ENCODE peak calls at places on chromosomes 11 and 22, in ten cellular contexts. One of them, this sample, is unnamed.

GRCh38 chr22:21038405-21038804 is 6.0 kb upstream of the SLC7A4 start:
- DNase-seq in effector memory CD4-positive, alpha-beta T cell: no peak
- DNase-seq in ascending aorta: no peak
- DNase-seq in astrocyte: peak; percentile 26
- DNase-seq in CD8-positive, alpha-beta T cell: no peak
- DNase-seq in mesendoderm: no peak
- DNase-seq in HAP-1: no peak
- DNase-seq in sigmoid colon: no peak
- DNase-seq in pancreas: no peak
- DNase-seq in CD8-positive, alpha-beta memory T cell: no peak
- DNase-seq in this sample: no peak

GRCh38 chr11:7665473-7666291 is 7.6 kb downstream of the CYB5R2 start:
- DNase-seq in effector memory CD4-positive, alpha-beta T cell: peak; percentile 41
- DNase-seq in ascending aorta: peak; percentile 90
- DNase-seq in astrocyte: peak; percentile 20
- DNase-seq in CD8-positive, alpha-beta T cell: peak; percentile 36
- DNase-seq in mesendoderm: peak; percentile 70
- DNase-seq in HAP-1: peak; percentile 94
- DNase-seq in sigmoid colon: peak; percentile 87
- DNase-seq in pancreas: peak; percentile 74
- DNase-seq in CD8-positive, alpha-beta memory T cell: peak; percentile 57
- DNase-seq in this sample: no peak

GRCh38 chr11:124717786-124718634 is 21.7 kb upstream of the NRGN start:
- DNase-seq in effector memory CD4-positive, alpha-beta T cell: peak; percentile 4
- DNase-seq in ascending aorta: no peak
- DNase-seq in astrocyte: peak; percentile 31
- DNase-seq in CD8-positive, alpha-beta T cell: no peak
- DNase-seq in mesendoderm: peak; percentile 70
- DNase-seq in HAP-1: peak; percentile 51
- DNase-seq in sigmoid colon: no peak
- DNase-seq in pancreas: no peak
- DNase-seq in CD8-positive, alpha-beta memory T cell: peak; percentile 8
- DNase-seq in this sample: no peak

GRCh38 chr11:108543316-108543955 is 45.3 kb upstream of the POGLUT3 start:
- DNase-seq in effector memory CD4-positive, alpha-beta T cell: no peak
- DNase-seq in ascending aorta: no peak
- DNase-seq in astrocyte: no peak
- DNase-seq in CD8-positive, alpha-beta T cell: no peak
- DNase-seq in mesendoderm: no peak
- DNase-seq in HAP-1: no peak
- DNase-seq in sigmoid colon: no peak
- DNase-seq in pancreas: no peak
- DNase-seq in CD8-positive, alpha-beta memory T cell: no peak
- DNase-seq in this sample: no peak

GRCh38 chr11:57491371-57492061 is 24.0 kb downstream of the SLC43A1 start:
- DNase-seq in effector memory CD4-positive, alpha-beta T cell: no peak
- DNase-seq in ascending aorta: no peak
- DNase-seq in astrocyte: no peak
- DNase-seq in CD8-positive, alpha-beta T cell: no peak
- DNase-seq in mesendoderm: peak; percentile 75
- DNase-seq in HAP-1: peak; percentile 69
- DNase-seq in sigmoid colon: no peak
- DNase-seq in pancreas: no peak
- DNase-seq in CD8-positive, alpha-beta memory T cell: peak; percentile 32
- DNase-seq in this sample: no peak

GRCh38 chr22:27515091-27515523 is 286.4 kb downstream of the MN1 start:
- DNase-seq in effector memory CD4-positive, alpha-beta T cell: no peak
- DNase-seq in ascending aorta: peak; percentile 78
- DNase-seq in astrocyte: peak; percentile 53
- DNase-seq in CD8-positive, alpha-beta T cell: no peak
- DNase-seq in mesendoderm: no peak
- DNase-seq in HAP-1: no peak
- DNase-seq in sigmoid colon: peak; percentile 83
- DNase-seq in pancreas: no peak
- DNase-seq in CD8-positive, alpha-beta memory T cell: no peak
- DNase-seq in this sample: no peak

GRCh38 chr11:65560555-65561418 is 2.6 kb upstream of the LTBP3 start:
- DNase-seq in effector memory CD4-positive, alpha-beta T cell: no peak
- DNase-seq in ascending aorta: peak; percentile 84
- DNase-seq in astrocyte: peak; percentile 80
- DNase-seq in CD8-positive, alpha-beta T cell: no peak
- DNase-seq in mesendoderm: peak; percentile 63
- DNase-seq in HAP-1: peak; percentile 79
- DNase-seq in sigmoid colon: peak; percentile 89
- DNase-seq in pancreas: no peak
- DNase-seq in CD8-positive, alpha-beta memory T cell: no peak
- DNase-seq in this sample: no peak

GRCh38 chr22:23053051-23053707 is 17.1 kb upstream of the GNAZ start:
- DNase-seq in effector memory CD4-positive, alpha-beta T cell: no peak
- DNase-seq in ascending aorta: peak; percentile 38
- DNase-seq in astrocyte: no peak
- DNase-seq in CD8-positive, alpha-beta T cell: no peak
- DNase-seq in mesendoderm: no peak
- DNase-seq in HAP-1: peak; percentile 1
- DNase-seq in sigmoid colon: no peak
- DNase-seq in pancreas: no peak
- DNase-seq in CD8-positive, alpha-beta memory T cell: no peak
- DNase-seq in this sample: no peak

DNA sequence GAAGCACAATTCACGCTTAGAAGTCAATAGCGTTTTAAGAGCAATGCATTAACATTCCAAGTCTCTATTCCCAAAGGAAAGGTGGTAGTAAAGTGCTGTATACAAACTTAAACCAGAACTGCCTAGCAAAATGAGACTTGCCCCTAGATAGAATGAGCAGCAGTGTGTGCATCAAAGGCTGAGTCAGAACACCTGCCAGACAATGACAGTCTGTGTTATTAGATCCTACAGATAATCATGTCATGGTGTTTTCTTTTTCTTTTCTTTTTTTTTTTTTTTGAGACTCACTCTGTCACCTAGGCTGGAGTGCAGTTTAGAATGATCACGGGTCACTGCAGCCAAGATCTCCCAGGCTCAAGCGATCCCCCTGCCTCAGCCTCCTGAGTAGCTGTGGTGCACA is 1.6 kb downstream of the RTCB start:
- DNase-seq in effector memory CD4-positive, alpha-beta T cell: no peak
- DNase-seq in ascending aorta: no peak
- DNase-seq in astrocyte: no peak
- DNase-seq in CD8-positive, alpha-beta T cell: no peak
- DNase-seq in mesendoderm: no peak
- DNase-seq in HAP-1: no peak
- DNase-seq in sigmoid colon: no peak
- DNase-seq in pancreas: no peak
- DNase-seq in CD8-positive, alpha-beta memory T cell: no peak
- DNase-seq in this sample: no peak
- H3K4me3 ChIP-seq in effector memory CD4-positive, alpha-beta T cell: peak overlapping the region; percentile 89
- H3K4me3 ChIP-seq in ascending aorta: peak overlapping the region; percentile 85
- H3K4me3 ChIP-seq in astrocyte: peak overlapping the region; percentile 89
- H3K4me3 ChIP-seq in CD8-positive, alpha-beta T cell: peak overlapping the region; percentile 82
- H3K4me3 ChIP-seq in mesendoderm: no peak overlapping the region
- H3K4me3 ChIP-seq in HAP-1: no peak overlapping the region
- H3K4me3 ChIP-seq in sigmoid colon: peak overlapping the region; percentile 96
- H3K4me3 ChIP-seq in pancreas: no peak overlapping the region
- H3K4me3 ChIP-seq in CD8-positive, alpha-beta memory T cell: peak overlapping the region; percentile 86
- H3K4me3 ChIP-seq in this sample: no peak overlapping the region

GRCh38 chr11:118060081-118060661 is 16.7 kb upstream of the TMPRSS4 start:
- DNase-seq in effector memory CD4-positive, alpha-beta T cell: no peak
- DNase-seq in ascending aorta: peak; percentile 56
- DNase-seq in astrocyte: no peak
- DNase-seq in CD8-positive, alpha-beta T cell: no peak
- DNase-seq in mesendoderm: no peak
- DNase-seq in HAP-1: no peak
- DNase-seq in sigmoid colon: peak; percentile 54
- DNase-seq in pancreas: no peak
- DNase-seq in CD8-positive, alpha-beta memory T cell: no peak
- DNase-seq in this sample: no peak

GRCh38 chr11:118060879-118061278 is 16.0 kb upstream of the TMPRSS4 start:
- DNase-seq in effector memory CD4-positive, alpha-beta T cell: no peak
- DNase-seq in ascending aorta: peak; percentile 62
- DNase-seq in astrocyte: no peak
- DNase-seq in CD8-positive, alpha-beta T cell: no peak
- DNase-seq in mesendoderm: no peak
- DNase-seq in HAP-1: no peak
- DNase-seq in sigmoid colon: peak; percentile 64
- DNase-seq in pancreas: no peak
- DNase-seq in CD8-positive, alpha-beta memory T cell: no peak
- DNase-seq in this sample: no peak

GRCh38 chr11:118057424-118058145 is 19.3 kb upstream of the TMPRSS4 start:
- DNase-seq in effector memory CD4-positive, alpha-beta T cell: no peak
- DNase-seq in ascending aorta: peak; percentile 39
- DNase-seq in astrocyte: no peak
- DNase-seq in CD8-positive, alpha-beta T cell: no peak
- DNase-seq in mesendoderm: no peak
- DNase-seq in HAP-1: no peak
- DNase-seq in sigmoid colon: peak; percentile 24
- DNase-seq in pancreas: no peak
- DNase-seq in CD8-positive, alpha-beta memory T cell: no peak
- DNase-seq in this sample: no peak

GRCh38 chr11:118058311-118059230 is 18.3 kb upstream of the TMPRSS4 start:
- DNase-seq in effector memory CD4-positive, alpha-beta T cell: no peak
- DNase-seq in ascending aorta: peak; percentile 55
- DNase-seq in astrocyte: no peak
- DNase-seq in CD8-positive, alpha-beta T cell: no peak
- DNase-seq in mesendoderm: no peak
- DNase-seq in HAP-1: no peak
- DNase-seq in sigmoid colon: peak; percentile 42
- DNase-seq in pancreas: no peak
- DNase-seq in CD8-positive, alpha-beta memory T cell: no peak
- DNase-seq in this sample: no peak

DNA sequence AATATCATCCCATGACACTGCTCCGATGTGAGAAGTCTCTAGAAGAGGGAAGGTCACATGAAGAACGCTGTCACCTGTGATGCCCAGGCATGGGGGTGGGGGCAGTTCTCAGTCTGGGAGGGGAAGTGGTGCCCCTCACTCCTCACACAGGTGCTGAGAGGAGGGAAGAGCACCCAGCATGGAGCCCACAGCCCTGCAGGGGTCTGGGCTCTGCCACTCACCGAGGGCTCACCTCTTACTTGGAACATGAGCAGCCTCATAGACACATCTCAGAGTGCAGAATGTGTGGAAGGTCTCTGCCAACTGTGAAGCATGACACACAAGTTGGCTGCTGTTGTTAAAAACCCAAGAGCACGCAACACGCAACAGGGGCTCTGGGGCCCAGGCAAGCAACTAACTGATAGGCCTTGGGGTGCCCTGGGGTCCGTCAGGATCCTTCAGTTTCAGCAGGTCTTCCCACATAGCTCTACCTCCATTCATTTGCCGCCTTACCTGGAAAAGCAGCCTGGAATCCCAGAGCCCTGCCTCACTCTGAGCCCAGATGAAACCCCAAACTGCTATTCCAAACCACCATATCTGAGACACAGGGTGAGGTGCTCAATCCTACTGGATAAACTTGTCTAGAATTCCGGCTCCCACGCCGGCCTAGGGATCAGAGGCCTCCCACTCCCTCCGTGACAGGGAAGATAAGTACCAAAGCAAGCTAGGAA is 17.5 kb upstream of the TMPRSS4 start:
- DNase-seq in effector memory CD4-positive, alpha-beta T cell: no peak
- DNase-seq in ascending aorta: peak; percentile 52
- DNase-seq in astrocyte: no peak
- DNase-seq in CD8-positive, alpha-beta T cell: no peak
- DNase-seq in mesendoderm: no peak
- DNase-seq in HAP-1: no peak
- DNase-seq in sigmoid colon: peak; percentile 46
- DNase-seq in pancreas: no peak
- DNase-seq in CD8-positive, alpha-beta memory T cell: no peak
- DNase-seq in this sample: no peak
- H3K36me3 ChIP-seq in effector memory CD4-positive, alpha-beta T cell: no peaks in the 10 kb centered on the region
- H3K36me3 ChIP-seq in ascending aorta: no peaks in the 10 kb centered on the region
- H3K36me3 ChIP-seq in astrocyte: no peaks in the 10 kb centered on the region
- H3K36me3 ChIP-seq in CD8-positive, alpha-beta T cell: no peaks in the 10 kb centered on the region
- H3K36me3 ChIP-seq in mesendoderm: no peaks in the 10 kb centered on the region
- H3K36me3 ChIP-seq in HAP-1: no peaks in the 10 kb centered on the region
- H3K36me3 ChIP-seq in sigmoid colon: no peaks in the 10 kb centered on the region
- H3K36me3 ChIP-seq in pancreas: no peaks in the 10 kb centered on the region
- H3K36me3 ChIP-seq in CD8-positive, alpha-beta memory T cell: no peaks in the 10 kb centered on the region
- H3K36me3 ChIP-seq in this sample: no peaks in the 10 kb centered on the region

GRCh38 chr11:70397336-70397982 is 870 bp upstream of the CTTN start:
- DNase-seq in effector memory CD4-positive, alpha-beta T cell: no peak
- DNase-seq in ascending aorta: no peak
- DNase-seq in astrocyte: peak; percentile 17
- DNase-seq in CD8-positive, alpha-beta T cell: no peak
- DNase-seq in mesendoderm: peak; percentile 74
- DNase-seq in HAP-1: peak; percentile 48
- DNase-seq in sigmoid colon: no peak
- DNase-seq in pancreas: peak; percentile 9
- DNase-seq in CD8-positive, alpha-beta memory T cell: no peak
- DNase-seq in this sample: no peak

GRCh38 chr11:70399681-70400112 is 1.4 kb downstream of the CTTN start:
- DNase-seq in effector memory CD4-positive, alpha-beta T cell: no peak
- DNase-seq in ascending aorta: peak; percentile 94
- DNase-seq in astrocyte: peak; percentile 93
- DNase-seq in CD8-positive, alpha-beta T cell: no peak
- DNase-seq in mesendoderm: peak; percentile 85
- DNase-seq in HAP-1: peak; percentile 41
- DNase-seq in sigmoid colon: peak; percentile 94
- DNase-seq in pancreas: peak; percentile 83
- DNase-seq in CD8-positive, alpha-beta memory T cell: no peak
- DNase-seq in this sample: peak; percentile 83

GRCh38 chr11:70400643-70401042 is 2.3 kb downstream of the CTTN start:
- DNase-seq in effector memory CD4-positive, alpha-beta T cell: no peak
- DNase-seq in ascending aorta: no peak
- DNase-seq in astrocyte: no peak
- DNase-seq in CD8-positive, alpha-beta T cell: no peak
- DNase-seq in mesendoderm: no peak
- DNase-seq in HAP-1: no peak
- DNase-seq in sigmoid colon: no peak
- DNase-seq in pancreas: no peak
- DNase-seq in CD8-positive, alpha-beta memory T cell: no peak
- DNase-seq in this sample: no peak

GRCh38 chr11:70397983-70398833 is at the start of gene CTTN:
- DNase-seq in effector memory CD4-positive, alpha-beta T cell: peak; percentile 22
- DNase-seq in ascending aorta: peak; percentile 91
- DNase-seq in astrocyte: peak; percentile 70
- DNase-seq in CD8-positive, alpha-beta T cell: peak; percentile 14
- DNase-seq in mesendoderm: peak; percentile 96
- DNase-seq in HAP-1: peak; percentile 95
- DNase-seq in sigmoid colon: peak; percentile 93
- DNase-seq in pancreas: peak; percentile 78
- DNase-seq in CD8-positive, alpha-beta memory T cell: peak; percentile 36
- DNase-seq in this sample: peak; percentile 35

DNA sequence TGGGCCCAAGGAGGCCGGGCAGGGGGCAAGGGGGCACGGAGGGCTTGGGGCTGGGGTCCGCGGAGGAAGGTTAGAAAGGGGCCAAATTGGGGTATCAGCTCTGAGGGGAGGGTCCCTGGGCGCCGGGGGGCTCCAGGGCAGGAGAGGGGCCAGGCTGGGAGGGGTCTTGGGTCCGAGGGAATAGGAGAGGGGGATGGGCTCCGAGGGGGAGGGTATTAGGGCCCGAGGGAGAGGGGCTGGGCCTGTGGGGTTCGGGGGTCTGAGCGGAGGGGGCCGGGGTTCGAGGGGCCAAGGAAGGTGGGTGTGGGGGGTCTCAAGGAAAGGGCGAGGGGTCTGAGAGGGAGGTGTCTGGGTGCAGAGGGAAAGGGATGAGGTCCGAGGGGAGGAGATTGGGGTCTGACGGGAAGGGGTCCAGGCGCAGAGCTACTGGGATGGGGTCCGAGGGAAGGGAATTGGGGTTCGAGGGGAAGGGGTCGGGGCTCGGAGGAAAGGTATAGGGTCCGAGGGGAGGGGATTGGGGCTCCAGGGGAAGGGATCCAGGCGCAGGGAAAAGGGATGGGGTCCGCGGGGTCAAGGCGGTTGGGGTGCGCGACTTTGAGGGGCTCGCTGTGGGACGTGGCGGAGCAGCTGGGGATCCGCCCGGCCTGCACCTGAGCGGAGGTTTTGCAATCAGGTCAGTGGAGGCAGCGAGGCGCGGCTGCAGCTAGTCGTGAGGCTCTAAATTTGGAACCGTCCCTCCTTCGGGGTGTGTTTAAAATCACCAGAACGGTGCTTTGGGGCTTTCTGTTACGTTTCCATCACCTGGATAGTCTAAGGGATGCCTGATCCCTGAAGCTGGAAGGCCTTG is 728 bp downstream of the CTTN start:
- DNase-seq in effector memory CD4-positive, alpha-beta T cell: no peak
- DNase-seq in ascending aorta: no peak
- DNase-seq in astrocyte: no peak
- DNase-seq in CD8-positive, alpha-beta T cell: no peak
- DNase-seq in mesendoderm: no peak
- DNase-seq in HAP-1: no peak
- DNase-seq in sigmoid colon: peak; percentile 72
- DNase-seq in pancreas: peak; percentile 16
- DNase-seq in CD8-positive, alpha-beta memory T cell: no peak
- DNase-seq in this sample: no peak
- H3K4me3 ChIP-seq in effector memory CD4-positive, alpha-beta T cell: peak overlapping the region; percentile 64
- H3K4me3 ChIP-seq in ascending aorta: peak overlapping the region; percentile 87
- H3K4me3 ChIP-seq in astrocyte: peak overlapping the region; percentile 93
- H3K4me3 ChIP-seq in CD8-positive, alpha-beta T cell: peak overlapping the region; percentile 44
- H3K4me3 ChIP-seq in mesendoderm: peak overlapping the region; percentile 89
- H3K4me3 ChIP-seq in HAP-1: peak overlapping the region; percentile 71
- H3K4me3 ChIP-seq in sigmoid colon: peak overlapping the region; percentile 84
- H3K4me3 ChIP-seq in pancreas: peak overlapping the region; percentile 86
- H3K4me3 ChIP-seq in CD8-positive, alpha-beta memory T cell: peak overlapping the region; percentile 71
- H3K4me3 ChIP-seq in this sample: peak overlapping the region; percentile 97

GRCh38 chr11:122453586-122453985 is 201.9 kb upstream of the UBASH3B start:
- DNase-seq in effector memory CD4-positive, alpha-beta T cell: no peak
- DNase-seq in ascending aorta: no peak
- DNase-seq in astrocyte: no peak
- DNase-seq in CD8-positive, alpha-beta T cell: no peak
- DNase-seq in mesendoderm: no peak
- DNase-seq in HAP-1: no peak
- DNase-seq in sigmoid colon: no peak
- DNase-seq in pancreas: no peak
- DNase-seq in CD8-positive, alpha-beta memory T cell: no peak
- DNase-seq in this sample: no peak
- H3K36me3 ChIP-seq in effector memory CD4-positive, alpha-beta T cell: no peaks in the 10 kb centered on the region
- H3K36me3 ChIP-seq in ascending aorta: no peaks in the 10 kb centered on the region
- H3K36me3 ChIP-seq in astrocyte: no peaks in the 10 kb centered on the region
- H3K36me3 ChIP-seq in CD8-positive, alpha-beta T cell: no peaks in the 10 kb centered on the region
- H3K36me3 ChIP-seq in mesendoderm: no peaks in the 10 kb centered on the region
- H3K36me3 ChIP-seq in HAP-1: no peaks in the 10 kb centered on the region
- H3K36me3 ChIP-seq in sigmoid colon: no peaks in the 10 kb centered on the region
- H3K36me3 ChIP-seq in pancreas: no peaks in the 10 kb centered on the region
- H3K36me3 ChIP-seq in CD8-positive, alpha-beta memory T cell: no peaks in the 10 kb centered on the region
- H3K36me3 ChIP-seq in this sample: no peaks in the 10 kb centered on the region

This sample was measured in BJ.